ENCODE peak calls at places on chromosome 18, in nine cellular contexts. D is spleen, Y is uterus, W is A549, U is endothelial cell of umbilical vein, J is IMR-90, A is body of pancreas, G is stomach, Q is suprapubic skin. P is an unnamed sample.

GRCh38 chr18:24209558-24209957 is 70.7 kb downstream of the CABYR start:
- DNase-seq in D (no peak), Y (no peak), W (no peak), U (no peak), J (peak), A (no peak), G (no peak), Q (no peak), P (no peak)

GRCh38 chr18:7619676-7620075 is 52.6 kb downstream of the PTPRM start:
- DNase-seq in D (no peak), Y (no peak), W (no peak), U (no peak), J (no peak), A (no peak), G (no peak), Q (no peak), P (no peak)

GRCh38 chr18:37460616-37461015 is 105.0 kb downstream of the CELF4 start:
- DNase-seq in D (no peak), Y (no peak), W (no peak), U (no peak), J (no peak), A (no peak), G (no peak), Q (no peak), P (no peak)

GRCh38 chr18:46405832-46406538 is 251.0 kb downstream of the LOXHD1 start:
- DNase-seq in D (no peak), Y (no peak), W (no peak), U (no peak), J (no peak), A (no peak), G (no peak), Q (no peak), P (no peak)

GRCh38 chr18:22169011-22169888 is at the start of gene GATA6:
- DNase-seq in D (peak), Y (peak), W (peak), U (peak), J (peak), A (peak), G (peak), Q (peak), P (peak)

GRCh38 chr18:2143666-2144065 is 427.6 kb downstream of the METTL4 start:
- DNase-seq in D (no peak), Y (no peak), W (no peak), U (no peak), J (no peak), A (no peak), G (no peak), Q (no peak), P (no peak)

GRCh38 chr18:3007491-3007890 is 5.5 kb downstream of the LPIN2 start:
- DNase-seq in D (no peak), Y (no peak), W (no peak), U (no peak), J (no peak), A (no peak), G (no peak), Q (no peak), P (no peak)

GRCh38 chr18:53906681-53907080 is 317.8 kb downstream of the MBD2 start:
- DNase-seq in D (no peak), Y (no peak), W (no peak), U (no peak), J (no peak), A (no peak), G (no peak), Q (no peak), P (no peak)

GRCh38 chr18:26532367-26533340 is 15.7 kb downstream of the KCTD1 start:
- DNase-seq in D (no peak), Y (no peak), W (no peak), U (no peak), J (peak), A (no peak), G (no peak), Q (no peak), P (no peak)

GRCh38 chr18:3207565-3207964 is 12.2 kb downstream of the MYOM1 start:
- DNase-seq in D (no peak), Y (no peak), W (peak), U (no peak), J (peak), A (no peak), G (no peak), Q (no peak), P (no peak)

GRCh38 chr18:74524097-74524496 is 10.2 kb upstream of the CNDP1 start:
- DNase-seq in D (peak), Y (no peak), W (no peak), U (peak), J (peak), A (peak), G (peak), Q (no peak), P (peak)

GRCh38 chr18:33231474-33232317 is 208.8 kb downstream of the CCDC178 start:
- DNase-seq in D (no peak), Y (peak), W (peak), U (peak), J (peak), A (peak), G (peak), Q (peak), P (peak)

GRCh38 chr18:3453540-3454364 is 3.8 kb downstream of the TGIF1 start:
- DNase-seq in D (peak), Y (peak), W (no peak), U (peak), J (peak), A (peak), G (peak), Q (peak), P (peak)

GRCh38 chr18:1751249-1751648 is 820.1 kb downstream of the METTL4 start:
- DNase-seq in D (no peak), Y (no peak), W (no peak), U (no peak), J (no peak), A (no peak), G (no peak), Q (no peak), P (no peak)

GRCh38 chr18:49225160-49225559 is 235.3 kb downstream of the DYM start:
- DNase-seq in D (no peak), Y (no peak), W (no peak), U (peak), J (peak), A (no peak), G (no peak), Q (no peak), P (no peak)

GRCh38 chr18:8994603-8995002 is 107.9 kb upstream of the NDUFV2 start:
- DNase-seq in D (no peak), Y (no peak), W (no peak), U (no peak), J (no peak), A (no peak), G (no peak), Q (no peak), P (no peak)

GRCh38 chr18:11149441-11150270 is at the start of gene PIEZO2:
- DNase-seq in D (peak), Y (peak), W (peak), U (peak), J (peak), A (peak), G (peak), Q (peak), P (peak)

GRCh38 chr18:36496022-36496421 is 198.5 kb downstream of the FHOD3 start:
- DNase-seq in D (no peak), Y (no peak), W (no peak), U (no peak), J (no peak), A (no peak), G (no peak), Q (no peak), P (no peak)

GRCh38 chr18:629303-630150 is 27.9 kb upstream of the TYMS start:
- DNase-seq in D (no peak), Y (no peak), W (peak), U (no peak), J (no peak), A (no peak), G (no peak), Q (no peak), P (no peak)

GRCh38 chr18:68447286-68447685 is 267.6 kb downstream of the TMX3 start:
- DNase-seq in D (no peak), Y (no peak), W (no peak), U (no peak), J (peak), A (no peak), G (no peak), Q (no peak), P (no peak)

GRCh38 chr18:22710628-22711380 is 222.3 kb upstream of the RBBP8 start:
- DNase-seq in D (no peak), Y (peak), W (peak), U (peak), J (peak), A (peak), G (peak), Q (no peak), P (peak)

GRCh38 chr18:42765225-42765624 is 350.3 kb downstream of the RIT2 start:
- DNase-seq in D (no peak), Y (no peak), W (no peak), U (no peak), J (no peak), A (no peak), G (no peak), Q (no peak), P (no peak)

GRCh38 chr18:69898241-69898861 is 49.3 kb downstream of the CD226 start:
- DNase-seq in D (no peak), Y (no peak), W (no peak), U (no peak), J (no peak), A (no peak), G (no peak), Q (no peak), P (no peak)

GRCh38 chr18:53946561-53946960 is 277.9 kb downstream of the MBD2 start:
- DNase-seq in D (no peak), Y (no peak), W (no peak), U (no peak), J (no peak), A (no peak), G (no peak), Q (no peak), P (no peak)

GRCh38 chr18:46264255-46264654 is 160.1 kb downstream of the HAUS1 start:
- DNase-seq in D (no peak), Y (no peak), W (peak), U (peak), J (no peak), A (no peak), G (no peak), Q (no peak), P (no peak)

GRCh38 chr18:63102941-63103744 is 216.4 kb downstream of the BCL2 start:
- DNase-seq in D (no peak), Y (no peak), W (no peak), U (no peak), J (no peak), A (no peak), G (no peak), Q (no peak), P (no peak)

GRCh38 chr18:70827632-70828031 is 538.8 kb downstream of the SOCS6 start:
- DNase-seq in D (no peak), Y (no peak), W (no peak), U (no peak), J (no peak), A (no peak), G (no peak), Q (no peak), P (no peak)

GRCh38 chr18:8949206-8949605 is 153.3 kb upstream of the NDUFV2 start:
- DNase-seq in D (no peak), Y (no peak), W (no peak), U (no peak), J (peak), A (no peak), G (no peak), Q (no peak), P (no peak)

GRCh38 chr18:3793545-3793944 is 343.6 kb downstream of the TGIF1 start:
- DNase-seq in D (no peak), Y (no peak), W (no peak), U (peak), J (peak), A (no peak), G (no peak), Q (no peak), P (no peak)

GRCh38 chr18:39191058-39191457 is 1625.5 kb upstream of the CELF4 start:
- DNase-seq in D (no peak), Y (no peak), W (no peak), U (no peak), J (no peak), A (no peak), G (no peak), Q (no peak), P (no peak)

GRCh38 chr18:9474103-9474982 is 970 bp upstream of the RALBP1 start:
- DNase-seq in D (peak), Y (peak), W (peak), U (no peak), J (peak), A (peak), G (no peak), Q (no peak), P (peak)

GRCh38 chr18:49048361-49048760 is 97.6 kb upstream of the SMAD7 start:
- DNase-seq in D (no peak), Y (no peak), W (no peak), U (no peak), J (peak), A (no peak), G (no peak), Q (no peak), P (no peak)

GRCh38 chr18:28003451-28003850 is 173.5 kb downstream of the CDH2 start:
- DNase-seq in D (no peak), Y (no peak), W (no peak), U (peak), J (peak), A (no peak), G (no peak), Q (no peak), P (no peak)

GRCh38 chr18:27780061-27780740 is 396.7 kb downstream of the CDH2 start:
- DNase-seq in D (no peak), Y (no peak), W (no peak), U (no peak), J (no peak), A (no peak), G (no peak), Q (no peak), P (no peak)

GRCh38 chr18:74840492-74841167 is 243.0 kb downstream of the ZNF407 start:
- DNase-seq in D (peak), Y (no peak), W (no peak), U (peak), J (peak), A (no peak), G (no peak), Q (no peak), P (no peak)

GRCh38 chr18:26864658-26865057 is 849 bp downstream of the AQP4 start:
- DNase-seq in D (no peak), Y (no peak), W (no peak), U (no peak), J (no peak), A (no peak), G (no peak), Q (no peak), P (no peak)

GRCh38 chr18:62279561-62279960 is 45.5 kb upstream of the TNFRSF11A start:
- DNase-seq in D (no peak), Y (no peak), W (no peak), U (no peak), J (no peak), A (no peak), G (no peak), Q (no peak), P (no peak)

GRCh38 chr18:2979871-2980606 is 32.9 kb downstream of the LPIN2 start:
- DNase-seq in D (no peak), Y (no peak), W (no peak), U (peak), J (no peak), A (no peak), G (no peak), Q (no peak), P (no peak)

GRCh38 chr18:6202861-6203260 is 211.8 kb downstream of the L3MBTL4 start:
- DNase-seq in D (no peak), Y (no peak), W (no peak), U (no peak), J (no peak), A (no peak), G (no peak), Q (no peak), P (no peak)

GRCh38 chr18:10518595-10519273 is 7.1 kb upstream of the NAPG start:
- DNase-seq in D (no peak), Y (peak), W (no peak), U (peak), J (peak), A (peak), G (peak), Q (no peak), P (peak)

DNA sequence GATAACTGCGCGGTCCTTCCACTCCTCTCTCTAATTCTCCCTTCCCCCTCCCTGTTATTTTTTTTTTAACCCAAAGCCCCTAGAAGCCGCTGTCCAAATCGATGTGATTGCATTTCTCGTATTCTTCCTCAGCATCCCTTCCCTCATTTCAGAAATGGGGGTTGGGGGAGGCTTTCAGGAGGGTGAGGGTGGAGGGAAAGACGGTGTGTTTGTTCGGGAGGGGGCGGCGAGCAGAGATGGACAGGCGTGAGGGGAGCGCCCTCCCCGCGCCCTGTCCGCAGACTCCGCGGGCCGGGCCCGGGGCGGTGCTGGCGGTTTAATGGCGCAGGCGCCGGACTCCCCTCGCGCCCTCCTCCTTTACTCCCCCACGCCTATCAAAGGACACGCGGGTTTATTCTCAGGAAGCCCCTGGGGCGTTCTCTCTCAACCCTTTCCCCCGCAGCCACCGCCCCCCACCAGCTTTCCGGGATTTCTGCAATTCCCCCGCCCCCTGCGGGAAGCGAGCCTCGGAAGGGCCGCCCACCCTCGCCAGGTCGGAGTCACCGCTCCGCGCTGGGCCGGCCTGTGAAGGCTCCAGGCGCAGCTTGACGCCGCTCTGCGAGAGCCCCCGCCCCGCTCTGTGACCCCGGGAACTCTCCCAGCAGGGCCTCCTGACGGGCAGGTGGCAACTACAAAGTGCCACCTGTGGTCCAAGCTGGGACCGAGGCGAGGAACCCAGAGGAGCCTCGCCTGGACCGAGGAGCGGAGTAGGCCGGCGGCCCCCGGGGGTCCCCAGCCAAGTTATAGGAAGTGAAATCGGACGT is 981 bp downstream of the ST8SIA3 start:
- DNase-seq in D (no peak), Y (no peak), W (no peak), U (no peak), J (no peak), A (peak), G (no peak), Q (no peak), P (no peak)
- H3K4me3 ChIP-seq in D (no peak), Y (no peak), W (no peak), U (no peak), J (no peak), A (no peak), G (no peak), Q (no peak), P (no peak)

GRCh38 chr18:79951545-79952456 is at the start of gene SLC66A2:
- DNase-seq in D (peak), Y (peak), W (peak), U (peak), J (peak), A (peak), G (peak), Q (peak), P (peak)
- TF ChIP-seq POLR2A in D (no peak), Y (peak), W (peak), U (peak), J (peak), A (no peak), G (no peak), Q (no peak), P (peak)

GRCh38 chr18:12766986-12767433 is 64.2 kb downstream of the PSMG2 start:
- DNase-seq in D (no peak), Y (no peak), W (peak), U (no peak), J (no peak), A (no peak), G (peak), Q (no peak), P (no peak)
- H3K4me3 ChIP-seq in D (no peak), Y (no peak), W (no peak), U (no peak), J (no peak), A (no peak), G (no peak), Q (no peak), P (no peak)

GRCh38 chr18:12279781-12280531 is 25.8 kb downstream of the CIDEA start:
- DNase-seq in D (no peak), Y (no peak), W (no peak), U (no peak), J (no peak), A (no peak), G (no peak), Q (no peak), P (no peak)

GRCh38 chr18:12281861-12282260 is 26.2 kb upstream of the TUBB6 start:
- DNase-seq in D (no peak), Y (no peak), W (no peak), U (no peak), J (no peak), A (no peak), G (no peak), Q (no peak), P (no peak)

GRCh38 chr18:12276736-12277554 is 22.8 kb downstream of the CIDEA start:
- DNase-seq in D (no peak), Y (no peak), W (no peak), U (no peak), J (peak), A (no peak), G (no peak), Q (no peak), P (no peak)

GRCh38 chr18:12278153-12278764 is 24.1 kb downstream of the CIDEA start:
- DNase-seq in D (no peak), Y (peak), W (no peak), U (no peak), J (peak), A (no peak), G (no peak), Q (no peak), P (no peak)

DNA sequence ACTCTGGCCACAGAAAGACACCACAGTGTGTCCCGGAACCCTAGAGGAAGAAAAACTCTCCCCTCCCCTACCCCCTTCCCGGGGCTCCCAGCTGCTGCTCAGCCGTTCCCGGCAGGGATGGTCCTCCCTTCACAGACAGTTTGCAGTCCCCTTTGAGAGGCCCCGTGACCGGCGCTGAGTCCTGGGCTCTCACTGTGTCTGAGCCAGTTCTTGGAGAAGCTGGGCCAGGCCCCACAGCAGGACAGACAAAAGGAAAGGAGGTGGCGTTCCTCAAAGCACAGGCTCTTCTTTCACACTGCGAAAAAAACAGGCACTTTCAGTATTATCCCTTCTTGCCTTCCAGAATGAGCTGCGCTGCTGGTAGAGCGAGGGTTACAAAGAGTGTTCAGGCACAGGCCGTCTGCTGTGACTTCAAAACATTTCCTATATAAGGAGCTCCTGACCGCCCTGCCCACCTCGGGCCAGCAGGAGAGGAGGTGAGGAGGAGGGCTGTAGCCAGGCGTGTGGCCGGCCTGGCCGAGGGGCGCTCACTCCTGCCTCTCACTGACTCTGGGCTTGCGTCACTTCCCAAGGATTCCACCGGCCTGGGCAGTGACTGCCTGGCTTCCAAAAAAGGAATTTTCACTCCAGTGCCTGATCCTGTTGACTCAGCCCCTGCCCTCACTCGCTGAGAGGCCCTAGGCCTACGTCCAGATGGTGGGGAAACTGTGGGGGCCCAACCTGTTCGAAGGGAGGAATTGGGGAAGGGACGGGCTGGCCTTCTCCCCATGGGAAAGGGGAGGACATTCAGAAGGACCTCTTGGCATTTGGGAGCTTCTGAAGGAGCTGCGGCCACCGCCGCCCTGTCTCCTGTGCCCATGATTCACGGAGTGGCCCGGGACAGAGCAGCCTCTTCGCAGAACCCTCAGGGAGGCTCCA is 24.9 kb downstream of the CIDEA start:
- DNase-seq in D (no peak), Y (peak), W (no peak), U (peak), J (peak), A (no peak), G (peak), Q (peak), P (peak)
- TF ChIP-seq POLR2A in D (no peak), Y (peak), W (no peak), U (peak), J (peak), A (peak), G (no peak), Q (no peak), P (peak)